ENCODE peak calls at places on chromosomes 6 and 20, in five cellular contexts. One of them, this sample, is unnamed.

GRCh38 chr20:63281741-63282665 is 9.4 kb downstream of the ARFGAP1 start:
- DNase-seq in activated effector memory CD4-positive, alpha-beta T cell treated with Interleukin-2 at 50 U/mL for 16 hours: no peak
- DNase-seq in AG09309: no peak
- DNase-seq in HS-5: no peak
- DNase-seq in activated CD8-positive, alpha-beta memory T cell treated with anti-CD3 and anti-CD28 coated beads for 24 hours: no peak
- DNase-seq in this sample: no peak

GRCh38 chr6:31864818-31865204 is 2.2 kb upstream of the NEU1 start:
- DNase-seq in activated effector memory CD4-positive, alpha-beta T cell treated with Interleukin-2 at 50 U/mL for 16 hours: no peak
- DNase-seq in HS-5: no peak
- DNase-seq in AG09309: no peak
- DNase-seq in activated CD8-positive, alpha-beta memory T cell treated with anti-CD3 and anti-CD28 coated beads for 24 hours: no peak
- DNase-seq in this sample: no peak

GRCh38 chr6:88165877-88166492 is at the start of gene CNR1:
- DNase-seq in activated effector memory CD4-positive, alpha-beta T cell treated with Interleukin-2 at 50 U/mL for 16 hours: no peak
- DNase-seq in AG09309: no peak
- DNase-seq in activated CD8-positive, alpha-beta memory T cell treated with anti-CD3 and anti-CD28 coated beads for 24 hours: no peak
- DNase-seq in HS-5: no peak
- DNase-seq in this sample: no peak

GRCh38 chr6:135722679-135723078 is 128.8 kb upstream of the PDE7B start:
- DNase-seq in HS-5: peak
- DNase-seq in AG09309: peak
- DNase-seq in activated effector memory CD4-positive, alpha-beta T cell treated with Interleukin-2 at 50 U/mL for 16 hours: no peak
- DNase-seq in activated CD8-positive, alpha-beta memory T cell treated with anti-CD3 and anti-CD28 coated beads for 24 hours: no peak
- DNase-seq in this sample: no peak

GRCh38 chr6:37783025-37783825 is 36.3 kb upstream of the ZFAND3 start:
- DNase-seq in activated effector memory CD4-positive, alpha-beta T cell treated with Interleukin-2 at 50 U/mL for 16 hours: no peak
- DNase-seq in AG09309: no peak
- DNase-seq in HS-5: no peak
- DNase-seq in activated CD8-positive, alpha-beta memory T cell treated with anti-CD3 and anti-CD28 coated beads for 24 hours: peak
- DNase-seq in this sample: no peak

GRCh38 chr20:39778847-39779641 is 816.9 kb downstream of the DHX35 start:
- DNase-seq in HS-5: no peak
- DNase-seq in AG09309: no peak
- DNase-seq in activated effector memory CD4-positive, alpha-beta T cell treated with Interleukin-2 at 50 U/mL for 16 hours: no peak
- DNase-seq in activated CD8-positive, alpha-beta memory T cell treated with anti-CD3 and anti-CD28 coated beads for 24 hours: no peak
- DNase-seq in this sample: no peak

GRCh38 chr6:36283608-36284007 is 13.7 kb downstream of the PNPLA1 start:
- DNase-seq in activated effector memory CD4-positive, alpha-beta T cell treated with Interleukin-2 at 50 U/mL for 16 hours: no peak
- DNase-seq in activated CD8-positive, alpha-beta memory T cell treated with anti-CD3 and anti-CD28 coated beads for 24 hours: no peak
- DNase-seq in HS-5: no peak
- DNase-seq in AG09309: no peak
- DNase-seq in this sample: no peak

GRCh38 chr6:170128811-170129681 is 161.8 kb downstream of the DLL1 start:
- DNase-seq in activated effector memory CD4-positive, alpha-beta T cell treated with Interleukin-2 at 50 U/mL for 16 hours: no peak
- DNase-seq in HS-5: no peak
- DNase-seq in AG09309: no peak
- DNase-seq in activated CD8-positive, alpha-beta memory T cell treated with anti-CD3 and anti-CD28 coated beads for 24 hours: peak
- DNase-seq in this sample: no peak

GRCh38 chr6:31690231-31691077 is 9.6 kb upstream of the LY6G5C start:
- DNase-seq in AG09309: no peak
- DNase-seq in activated effector memory CD4-positive, alpha-beta T cell treated with Interleukin-2 at 50 U/mL for 16 hours: no peak
- DNase-seq in HS-5: no peak
- DNase-seq in activated CD8-positive, alpha-beta memory T cell treated with anti-CD3 and anti-CD28 coated beads for 24 hours: no peak
- DNase-seq in this sample: no peak

GRCh38 chr6:54624779-54625178 is 221.8 kb upstream of the FAM83B start:
- DNase-seq in activated CD8-positive, alpha-beta memory T cell treated with anti-CD3 and anti-CD28 coated beads for 24 hours: no peak
- DNase-seq in HS-5: no peak
- DNase-seq in AG09309: peak
- DNase-seq in activated effector memory CD4-positive, alpha-beta T cell treated with Interleukin-2 at 50 U/mL for 16 hours: no peak
- DNase-seq in this sample: no peak

GRCh38 chr6:138692058-138692977 is 81.3 kb upstream of the CCDC28A start:
- DNase-seq in activated effector memory CD4-positive, alpha-beta T cell treated with Interleukin-2 at 50 U/mL for 16 hours: peak
- DNase-seq in activated CD8-positive, alpha-beta memory T cell treated with anti-CD3 and anti-CD28 coated beads for 24 hours: peak
- DNase-seq in AG09309: no peak
- DNase-seq in HS-5: no peak
- DNase-seq in this sample: peak

GRCh38 chr6:56671651-56672461 is 29.2 kb upstream of the DST start:
- DNase-seq in activated effector memory CD4-positive, alpha-beta T cell treated with Interleukin-2 at 50 U/mL for 16 hours: no peak
- DNase-seq in AG09309: no peak
- DNase-seq in HS-5: no peak
- DNase-seq in activated CD8-positive, alpha-beta memory T cell treated with anti-CD3 and anti-CD28 coated beads for 24 hours: no peak
- DNase-seq in this sample: no peak

GRCh38 chr20:48769111-48769879 is 58.5 kb downstream of the PREX1 start:
- DNase-seq in HS-5: no peak
- DNase-seq in AG09309: no peak
- DNase-seq in activated effector memory CD4-positive, alpha-beta T cell treated with Interleukin-2 at 50 U/mL for 16 hours: peak
- DNase-seq in activated CD8-positive, alpha-beta memory T cell treated with anti-CD3 and anti-CD28 coated beads for 24 hours: peak
- DNase-seq in this sample: peak

GRCh38 chr20:5128886-5129285 is 2.1 kb downstream of the CDS2 start:
- DNase-seq in AG09309: no peak
- DNase-seq in activated CD8-positive, alpha-beta memory T cell treated with anti-CD3 and anti-CD28 coated beads for 24 hours: no peak
- DNase-seq in activated effector memory CD4-positive, alpha-beta T cell treated with Interleukin-2 at 50 U/mL for 16 hours: no peak
- DNase-seq in HS-5: no peak
- DNase-seq in this sample: no peak

GRCh38 chr20:9493818-9494217 is 20.6 kb upstream of the LAMP5 start:
- DNase-seq in AG09309: no peak
- DNase-seq in activated CD8-positive, alpha-beta memory T cell treated with anti-CD3 and anti-CD28 coated beads for 24 hours: no peak
- DNase-seq in activated effector memory CD4-positive, alpha-beta T cell treated with Interleukin-2 at 50 U/mL for 16 hours: no peak
- DNase-seq in HS-5: no peak
- DNase-seq in this sample: no peak

GRCh38 chr6:29981211-29981812 is 39.0 kb downstream of the HLA-A start:
- DNase-seq in activated effector memory CD4-positive, alpha-beta T cell treated with Interleukin-2 at 50 U/mL for 16 hours: no peak
- DNase-seq in AG09309: no peak
- DNase-seq in activated CD8-positive, alpha-beta memory T cell treated with anti-CD3 and anti-CD28 coated beads for 24 hours: peak
- DNase-seq in HS-5: no peak
- DNase-seq in this sample: no peak

This sample was measured in activated T-helper 1 cell treated with Interleukin-2 at 50 U/mL for 16 hours.